ENCODE peak calls at places on chromosomes 2 and 18, in eight cellular contexts. C is GM10248, Q is HFFc6, X is psoas muscle, V is retinal pigment epithelial cell, L is spleen, D is cardiac muscle cell, K is endodermal cell. P is an unnamed sample.
A peak's percentile ranks its signal among the peaks of the same experiment; 100 is the strongest.

GRCh38 chr2:59776726-59777008 is 776.8 kb downstream of the BCL11A start:
- DNase-seq in C (no peak), Q (no peak), X (no peak), V (no peak), L (no peak), D (no peak), K (no peak), P (no peak)

GRCh38 chr2:71004356-71004755 is 9.7 kb upstream of the TEX261 start:
- DNase-seq in C (peak; percentile 3), Q (no peak), X (no peak), V (no peak), L (no peak), D (no peak), K (no peak), P (no peak)

GRCh38 chr2:118667964-118668363 is 179.5 kb downstream of the EN1 start:
- DNase-seq in C (no peak), Q (peak; percentile 80), X (no peak), V (no peak), L (no peak), D (peak; percentile 62), K (no peak), P (no peak)

GRCh38 chr2:131394147-131394931 is 30.4 kb upstream of the RAB6D start:
- DNase-seq in C (no peak), Q (no peak), X (no peak), V (no peak), L (no peak), D (peak; percentile 47), K (peak; percentile 87), P (peak; percentile 68)

GRCh38 chr2:102355526-102356380 is at the start of gene IL18R1:
- DNase-seq in C (peak; percentile 81), Q (peak; percentile 11), X (peak; percentile 81), V (peak; percentile 6), L (peak; percentile 96), D (peak; percentile 90), K (peak; percentile 90), P (peak; percentile 92)

GRCh38 chr2:66555511-66556324 is 120.8 kb downstream of the MEIS1 start:
- DNase-seq in C (no peak), Q (no peak), X (no peak), V (no peak), L (no peak), D (peak; percentile 75), K (no peak), P (no peak)

GRCh38 chr2:206125914-206126313 is 33.3 kb downstream of the NDUFS1 start:
- DNase-seq in C (no peak), Q (no peak), X (no peak), V (no peak), L (no peak), D (no peak), K (no peak), P (no peak)

GRCh38 chr2:152395132-152396024 is 60.4 kb downstream of the FMNL2 start:
- DNase-seq in C (no peak), Q (peak; percentile 33), X (no peak), V (no peak), L (no peak), D (peak; percentile 43), K (no peak), P (no peak)

GRCh38 chr2:106269591-106270291 is 75.6 kb upstream of the UXS1 start:
- DNase-seq in C (peak; percentile 41), Q (no peak), X (peak; percentile 24), V (no peak), L (peak; percentile 90), D (peak; percentile 12), K (no peak), P (peak; percentile 90)

GRCh38 chr18:72541871-72542690 is 2.1 kb downstream of the CBLN2 start:
- DNase-seq in C (no peak), Q (no peak), X (no peak), V (no peak), L (no peak), D (no peak), K (peak; percentile 90), P (no peak)

GRCh38 chr2:27762951-27763906 is 8.3 kb upstream of the MRPL33 start:
- DNase-seq in C (no peak), Q (peak; percentile 23), X (no peak), V (no peak), L (no peak), D (no peak), K (no peak), P (no peak)

GRCh38 chr2:38671946-38672345 is 6.0 kb downstream of the GALM start:
- DNase-seq in C (no peak), Q (no peak), X (no peak), V (no peak), L (no peak), D (no peak), K (peak; percentile 45), P (no peak)

GRCh38 chr18:28284132-28284531 is 107.2 kb upstream of the CDH2 start:
- DNase-seq in C (no peak), Q (peak; percentile 87), X (no peak), V (no peak), L (no peak), D (no peak), K (no peak), P (no peak)

GRCh38 chr2:191008286-191008685 is 5.7 kb downstream of the STAT1 start:
- DNase-seq in C (no peak), Q (no peak), X (no peak), V (no peak), L (no peak), D (no peak), K (no peak), P (no peak)

GRCh38 chr2:134351899-134352298 is 98.0 kb downstream of the MGAT5 start:
- DNase-seq in C (no peak), Q (no peak), X (no peak), V (no peak), L (no peak), D (no peak), K (no peak), P (no peak)
- TF ChIP-seq CTCF in C (no peak), Q (peak; percentile 21), X (no peak), V (no peak), L (no peak), D (no peak), K (peak; percentile 65), P (no peak)

DNA sequence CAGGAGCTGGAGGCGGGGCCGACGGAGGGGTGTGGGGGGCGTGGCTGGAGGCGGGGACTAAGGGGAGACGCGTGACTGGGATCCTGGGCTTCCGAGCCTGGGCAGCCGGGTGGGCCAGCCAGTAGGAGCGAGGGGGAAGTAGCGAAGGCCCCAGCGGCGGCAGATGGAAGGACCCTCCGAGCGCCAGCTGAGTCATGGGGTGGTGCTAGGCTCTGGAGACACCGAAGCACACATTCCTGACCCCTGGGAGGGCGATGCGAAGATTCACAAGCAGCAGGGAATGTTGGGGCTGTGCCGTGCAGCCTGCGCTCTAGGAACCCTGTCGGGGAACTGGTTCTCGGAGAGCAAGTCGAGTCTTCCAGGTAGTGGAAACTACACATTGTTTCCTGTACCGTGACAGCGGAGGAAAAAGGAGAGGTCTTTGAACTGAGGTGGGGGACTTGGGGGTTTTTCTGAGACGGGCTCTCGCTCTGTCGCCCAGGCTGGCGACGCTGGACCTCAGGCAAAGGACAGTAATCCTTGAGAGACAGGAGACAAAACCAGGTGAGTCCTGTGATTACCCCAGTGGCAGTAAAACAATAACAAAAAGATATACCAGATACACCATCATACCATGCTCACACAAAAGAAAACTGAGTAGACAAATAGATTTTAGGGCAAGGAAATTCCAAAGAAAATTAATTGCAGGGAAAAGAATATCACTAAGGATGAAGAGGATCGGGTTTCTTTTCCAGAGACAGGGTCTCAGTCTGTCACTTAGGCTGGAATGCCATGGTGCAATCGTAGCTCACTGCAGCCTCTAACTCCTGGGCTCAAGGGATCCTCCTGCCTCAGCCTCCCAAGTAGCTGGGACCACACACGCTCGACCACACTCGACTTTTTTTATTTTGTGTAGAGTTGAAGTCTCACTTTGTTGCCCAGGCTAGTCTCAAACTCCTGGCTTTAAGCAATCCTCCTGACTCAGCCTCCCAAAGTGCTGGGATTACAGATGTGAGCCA is 828 bp upstream of the AFG3L2 start:
- DNase-seq in C (no peak), Q (peak; percentile 98), X (no peak), V (no peak), L (no peak), D (no peak), K (peak; percentile 60), P (no peak)
- TF ChIP-seq CTCF in C (no peak), Q (peak; percentile 54), X (peak; percentile 19), V (no peak), L (peak; percentile 39), D (peak; percentile 9), K (peak; percentile 60), P (no peak)

GRCh38 chr2:95004702-95005101 is 20.8 kb upstream of the MAL start:
- DNase-seq in C (no peak), Q (no peak), X (no peak), V (no peak), L (peak; percentile 36), D (no peak), K (no peak), P (peak; percentile 58)
- TF ChIP-seq CTCF in C (no peak), Q (no peak), X (no peak), V (no peak), L (no peak), D (no peak), K (no peak), P (no peak)

DNA sequence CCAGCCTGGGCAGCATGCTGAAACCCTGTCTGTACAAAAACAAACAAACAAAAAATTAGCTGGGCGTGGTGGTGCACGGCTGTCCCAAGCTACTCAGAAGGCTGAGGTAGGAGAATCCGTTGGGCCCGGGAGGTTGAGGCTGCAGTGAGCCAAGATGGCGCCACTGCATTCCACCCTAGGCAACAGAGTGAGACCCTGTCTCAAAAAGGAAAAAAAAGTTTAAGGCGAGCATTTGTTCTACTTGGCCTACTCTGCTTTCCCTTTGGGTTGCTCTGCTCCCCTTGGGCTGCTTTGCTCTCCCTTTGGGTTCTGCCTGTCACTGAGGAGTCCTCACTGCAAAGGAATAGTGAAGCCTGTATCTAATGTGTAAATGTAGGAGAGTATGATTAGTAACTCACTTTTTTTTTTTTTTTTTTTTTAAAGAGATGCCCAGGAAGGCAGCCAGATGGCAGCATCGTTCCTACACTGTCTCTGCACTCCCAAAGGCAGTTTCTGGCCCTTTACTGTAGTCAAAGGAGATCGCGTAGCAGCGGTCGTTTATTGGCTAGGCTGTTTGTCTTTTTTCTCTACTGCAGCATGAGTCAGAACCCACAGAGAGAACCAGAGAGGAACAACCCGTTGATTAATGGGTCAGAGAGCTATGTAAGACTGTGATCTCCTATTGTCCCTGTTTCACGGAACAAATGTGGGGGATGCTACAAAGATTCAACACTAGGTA is 118.3 kb upstream of the CWC22 start:
- DNase-seq in C (peak; percentile 28), Q (peak; percentile 96), X (peak; percentile 36), V (peak; percentile 77), L (no peak), D (peak; percentile 98), K (peak; percentile 86), P (peak; percentile 64)
- TF ChIP-seq CTCF in C (peak; percentile 53), Q (peak; percentile 83), X (peak; percentile 52), V (peak; percentile 80), L (peak; percentile 37), D (peak; percentile 78), K (peak; percentile 89), P (peak; percentile 48)

DNA sequence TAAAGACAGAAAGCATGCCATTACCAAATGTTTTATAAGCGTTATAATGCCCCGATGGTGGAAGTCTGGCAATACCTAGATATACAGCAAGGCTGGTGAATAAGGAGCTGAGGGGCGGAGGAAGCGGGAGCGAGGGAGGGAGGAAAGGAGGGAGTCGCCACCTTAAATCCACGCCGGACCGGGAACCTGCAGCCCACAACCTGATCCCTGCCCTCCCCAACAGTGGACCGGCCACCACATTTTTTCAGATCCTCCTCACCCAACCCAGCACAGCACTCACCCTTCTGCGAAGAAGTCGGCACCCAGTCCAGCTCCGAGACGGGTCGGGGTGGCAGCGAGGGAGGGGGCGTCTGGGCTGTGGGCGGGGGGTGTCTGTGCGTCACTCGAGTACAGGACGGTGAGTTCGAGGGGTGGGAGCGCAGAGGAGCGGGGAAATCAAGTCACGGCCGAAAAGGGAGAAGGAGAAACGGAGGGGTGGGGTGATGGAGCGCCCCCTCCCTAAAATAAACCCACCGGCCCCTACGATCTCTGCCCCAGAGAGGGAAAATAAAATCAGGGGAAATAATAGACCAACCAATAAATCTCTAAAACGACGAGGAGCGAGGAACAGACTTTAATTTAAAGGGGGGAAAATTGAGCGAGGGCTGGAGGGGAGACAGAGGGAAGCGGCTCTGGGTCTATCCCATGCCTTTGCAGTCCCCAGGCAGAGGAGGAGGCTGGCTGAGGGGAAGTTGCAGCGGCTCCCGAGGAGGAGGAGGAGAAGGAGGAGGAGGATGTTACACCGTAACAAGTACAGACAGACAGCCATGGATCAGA is 96.5 kb upstream of the SERTAD2 start:
- DNase-seq in C (no peak), Q (peak; percentile 45), X (peak; percentile 44), V (no peak), L (peak; percentile 92), D (peak; percentile 52), K (peak; percentile 70), P (peak; percentile 87)
- TF ChIP-seq CTCF in C (no peak), Q (peak; percentile 37), X (no peak), V (no peak), L (no peak), D (no peak), K (no peak), P (no peak)

P was measured in kidney.